ENCODE peak calls at places on chromosomes 13 and 19, in seven cellular contexts. N, R, U, V, B, J and L are unnamed samples. For H3K4me1, the result is how much of the 10 kb centered on the place peaks cover.

GRCh38 chr13:40440990-40441820 is 225.2 kb downstream of the FOXO1 start:
- DNase-seq in N (peak), R (peak), U (no peak), V (no peak), B (peak), J (peak), L (no peak)

GRCh38 chr19:9431475-9431874 is 3.9 kb downstream of the ZNF266 start:
- DNase-seq in N (no peak), R (no peak), U (peak), V (peak), B (no peak), J (peak), L (no peak)

GRCh38 chr19:45515807-45516401 is 8.6 kb downstream of the VASP start:
- DNase-seq in N (no peak), R (no peak), U (no peak), V (no peak), B (no peak), J (no peak), L (no peak)

GRCh38 chr13:100275746-100276145 is 186.9 kb downstream of the PCCA start:
- DNase-seq in N (no peak), R (no peak), U (no peak), V (no peak), B (no peak), J (no peak), L (no peak)

GRCh38 chr19:389246-389934 is 19.6 kb downstream of the C2CD4C start:
- DNase-seq in N (no peak), R (no peak), U (no peak), V (no peak), B (peak), J (no peak), L (no peak)

GRCh38 chr13:74761794-74762193 is 627.6 kb upstream of the KLF12 start:
- DNase-seq in N (no peak), R (no peak), U (no peak), V (no peak), B (no peak), J (no peak), L (no peak)

GRCh38 chr19:29400917-29401711 is 124.7 kb upstream of the VSTM2B start:
- DNase-seq in N (no peak), R (no peak), U (no peak), V (no peak), B (no peak), J (no peak), L (no peak)

GRCh38 chr13:69040898-69041297 is 1066.7 kb upstream of the ATXN8OS start:
- DNase-seq in N (no peak), R (no peak), U (no peak), V (no peak), B (no peak), J (no peak), L (no peak)

GRCh38 chr19:12194827-12195500 is 32.1 kb downstream of the ZNF136 start:
- DNase-seq in N (peak), R (peak), U (no peak), V (no peak), B (peak), J (peak), L (peak)

GRCh38 chr19:57570707-57571106 is 8.0 kb downstream of the ZNF416 start:
- DNase-seq in N (no peak), R (no peak), U (no peak), V (no peak), B (no peak), J (no peak), L (no peak)

GRCh38 chr19:39996218-39996810 is 546 bp upstream of the ZNF546 start:
- DNase-seq in N (no peak), R (no peak), U (no peak), V (peak), B (no peak), J (peak), L (peak)

GRCh38 chr19:41688687-41689086 is 617 bp upstream of the CEACAM7 start:
- DNase-seq in N (no peak), R (no peak), U (no peak), V (no peak), B (no peak), J (no peak), L (no peak)

GRCh38 chr19:14023404-14024235 is 4.3 kb upstream of the RLN3 start:
- DNase-seq in N (no peak), R (no peak), U (peak), V (no peak), B (peak), J (no peak), L (no peak)

GRCh38 chr13:77343841-77344240 is 16.9 kb upstream of the MYCBP2 start:
- DNase-seq in N (no peak), R (no peak), U (no peak), V (no peak), B (no peak), J (no peak), L (no peak)

GRCh38 chr13:67416047-67416925 is 186.2 kb upstream of the PCDH9 start:
- DNase-seq in N (no peak), R (no peak), U (peak), V (peak), B (peak), J (peak), L (no peak)

GRCh38 chr19:49910179-49910578 is 13.5 kb upstream of the IL4I1 start:
- DNase-seq in N (no peak), R (no peak), U (no peak), V (no peak), B (no peak), J (no peak), L (no peak)

GRCh38 chr13:53672005-53672404 is 643.4 kb downstream of the OLFM4 start:
- DNase-seq in N (no peak), R (no peak), U (no peak), V (no peak), B (no peak), J (no peak), L (no peak)

GRCh38 chr19:33883869-33884519 is 87.3 kb downstream of the KCTD15 start:
- DNase-seq in N (no peak), R (peak), U (peak), V (no peak), B (peak), J (no peak), L (no peak)

GRCh38 chr13:42525035-42525504 is 48.9 kb upstream of the TNFSF11 start:
- DNase-seq in N (no peak), R (no peak), U (no peak), V (no peak), B (peak), J (peak), L (no peak)

GRCh38 chr13:62014299-62014698 is 598.6 kb upstream of the PCDH20 start:
- DNase-seq in N (no peak), R (no peak), U (no peak), V (peak), B (no peak), J (peak), L (no peak)

GRCh38 chr19:31432411-31432810 is 83.2 kb upstream of the TSHZ3 start:
- DNase-seq in N (no peak), R (no peak), U (no peak), V (no peak), B (no peak), J (no peak), L (no peak)

GRCh38 chr19:52296400-52296772 is 583 bp upstream of the ZNF480 start:
- DNase-seq in N (no peak), R (no peak), U (no peak), V (no peak), B (no peak), J (no peak), L (no peak)

GRCh38 chr13:75250526-75251183 is 231.3 kb downstream of the TBC1D4 start:
- DNase-seq in N (no peak), R (no peak), U (no peak), V (no peak), B (no peak), J (peak), L (no peak)

GRCh38 chr13:75399168-75399878 is 82.6 kb downstream of the TBC1D4 start:
- DNase-seq in N (no peak), R (no peak), U (no peak), V (no peak), B (no peak), J (no peak), L (no peak)

GRCh38 chr19:37160153-37160552 is 12.3 kb downstream of the ZNF585A start:
- DNase-seq in N (no peak), R (no peak), U (no peak), V (no peak), B (no peak), J (no peak), L (no peak)

GRCh38 chr13:111346281-111346680 is 25.8 kb downstream of the TEX29 start:
- DNase-seq in N (no peak), R (no peak), U (no peak), V (no peak), B (no peak), J (no peak), L (no peak)

GRCh38 chr13:89749888-89750287 is 1597.6 kb upstream of the MIR17HG start:
- DNase-seq in N (no peak), R (no peak), U (no peak), V (no peak), B (no peak), J (peak), L (no peak)

GRCh38 chr19:50728084-50728737 is 5.0 kb downstream of the CLEC11A start:
- DNase-seq in N (peak), R (peak), U (peak), V (no peak), B (peak), J (peak), L (no peak)

GRCh38 chr13:20188649-20189553 is 3.8 kb downstream of the GJB2 start:
- DNase-seq in N (no peak), R (no peak), U (no peak), V (peak), B (no peak), J (no peak), L (no peak)

GRCh38 chr19:17281391-17282304 is at the start of gene ANKLE1:
- DNase-seq in N (no peak), R (no peak), U (no peak), V (peak), B (peak), J (no peak), L (no peak)

GRCh38 chr13:104740616-104741222 is 1674.5 kb upstream of the SLC10A2 start:
- DNase-seq in N (no peak), R (no peak), U (no peak), V (no peak), B (no peak), J (no peak), L (no peak)

GRCh38 chr13:113734099-113734825 is 24.8 kb upstream of the TMEM255B start:
- DNase-seq in N (no peak), R (no peak), U (no peak), V (no peak), B (no peak), J (no peak), L (no peak)

GRCh38 chr13:113735194-113735593 is 23.8 kb upstream of the TMEM255B start:
- DNase-seq in N (no peak), R (no peak), U (no peak), V (no peak), B (no peak), J (no peak), L (no peak)

GRCh38 chr13:113734826-113735125 is 24.2 kb upstream of the TMEM255B start:
- DNase-seq in N (no peak), R (no peak), U (no peak), V (no peak), B (no peak), J (no peak), L (no peak)

GRCh38 chr13:113736258-113736731 is 22.7 kb upstream of the TMEM255B start:
- DNase-seq in N (no peak), R (no peak), U (no peak), V (no peak), B (no peak), J (no peak), L (no peak)

GRCh38 chr13:113735750-113736149 is 23.3 kb upstream of the TMEM255B start:
- DNase-seq in N (no peak), R (no peak), U (no peak), V (no peak), B (no peak), J (no peak), L (no peak)
- H3K4me1 ChIP-seq in N (under half), R (under half), U (under half), V (under half), B (under half), J (under half), L (under half)

GRCh38 chr19:48397263-48397635 is 3.8 kb downstream of the GRIN2D start:
- DNase-seq in N (no peak), R (no peak), U (no peak), V (no peak), B (no peak), J (no peak), L (no peak)

GRCh38 chr19:48396871-48397176 is 3.4 kb downstream of the GRIN2D start:
- DNase-seq in N (no peak), R (no peak), U (no peak), V (no peak), B (no peak), J (no peak), L (no peak)

GRCh38 chr19:48397636-48398328 is 4.3 kb downstream of the GRIN2D start:
- DNase-seq in N (no peak), R (no peak), U (no peak), V (no peak), B (no peak), J (no peak), L (no peak)

GRCh38 chr19:48400018-48400742 is 6.7 kb downstream of the GRIN2D start:
- DNase-seq in N (peak), R (no peak), U (peak), V (no peak), B (no peak), J (peak), L (peak)

GRCh38 chr19:48398329-48399235 is 5.1 kb downstream of the GRIN2D start:
- DNase-seq in N (peak), R (no peak), U (peak), V (peak), B (no peak), J (peak), L (peak)
- H3K4me3 ChIP-seq in N (peak), R (peak), U (peak), V (peak), B (peak), J (no peak), L (peak)

GRCh38 chr19:5585461-5586299 is 17.9 kb upstream of the TINCR start:
- DNase-seq in N (no peak), R (no peak), U (no peak), V (no peak), B (no peak), J (no peak), L (no peak)
- H3K27ac ChIP-seq in N (no peak), R (peak), U (no peak), V (no peak), B (no peak), J (no peak), L (peak)

DNA sequence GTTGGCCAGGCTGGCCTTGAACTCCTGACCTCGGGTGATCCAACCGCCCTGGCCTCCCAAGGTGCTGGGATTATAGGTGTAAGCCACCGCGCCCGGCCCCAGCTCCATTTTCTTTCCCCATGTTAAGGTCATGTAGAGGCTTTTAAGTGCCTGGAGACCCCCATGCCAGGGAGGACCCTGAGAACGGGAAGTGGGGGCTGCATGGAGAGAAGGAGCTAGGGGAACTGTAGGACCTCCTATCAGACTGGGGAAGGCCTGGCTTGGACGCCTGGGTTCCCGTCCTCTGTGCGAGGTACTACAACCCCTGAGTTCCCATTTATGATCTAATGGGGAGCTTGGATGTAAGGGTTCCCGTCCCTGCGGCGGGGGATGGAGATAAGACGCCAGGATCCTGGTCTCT is 714 bp upstream of the NPAS1 start:
- DNase-seq in N (no peak), R (no peak), U (no peak), V (no peak), B (no peak), J (no peak), L (no peak)
- H3K4me1 ChIP-seq in N (under half), R (under half), U (under half), V (under half), B (under half), J (under half), L (under half)